ENCODE peak calls at places on chromosome 22, in six cellular contexts. X is transverse colon, Q is heart left ventricle, U is fibroblast of the aortic adventitia, P is epithelial cell of esophagus, K is PC-9. F is an unnamed sample.

GRCh38 chr22:29396126-29396525 is 7.8 kb upstream of the AP1B1 start:
- DNase-seq in X (no peak), Q (no peak), U (no peak), P (no peak), K (no peak), F (no peak)

GRCh38 chr22:44752285-44753188 is at the start of gene ARHGAP8:
- DNase-seq in X (peak), Q (no peak), U (no peak), P (peak), K (peak), F (peak)

GRCh38 chr22:43263645-43264514 is 76.9 kb upstream of the TTLL12 start:
- DNase-seq in X (peak), Q (no peak), U (peak), P (peak), K (peak), F (no peak)

GRCh38 chr22:26433805-26434204 is 4.7 kb downstream of the ASPHD2 start:
- DNase-seq in X (no peak), Q (no peak), U (no peak), P (no peak), K (no peak), F (no peak)

GRCh38 chr22:46373166-46373565 is 37.7 kb downstream of the TRMU start:
- DNase-seq in X (peak), Q (peak), U (no peak), P (no peak), K (no peak), F (no peak)

GRCh38 chr22:30733081-30733680 is 38.5 kb downstream of the OSBP2 start:
- DNase-seq in X (no peak), Q (no peak), U (peak), P (peak), K (no peak), F (no peak)

GRCh38 chr22:25419247-25420113 is 145.0 kb upstream of the GRK3 start:
- DNase-seq in X (peak), Q (no peak), U (peak), P (no peak), K (no peak), F (no peak)

GRCh38 chr22:25053153-25053805 is 100.8 kb downstream of the KIAA1671 start:
- DNase-seq in X (peak), Q (no peak), U (no peak), P (peak), K (no peak), F (no peak)

GRCh38 chr22:27828214-27828587 is 26.6 kb upstream of the MN1 start:
- DNase-seq in X (no peak), Q (no peak), U (no peak), P (no peak), K (no peak), F (no peak)

GRCh38 chr22:39502789-39503464 is 837 bp downstream of the MIEF1 start:
- DNase-seq in X (no peak), Q (no peak), U (no peak), P (no peak), K (no peak), F (no peak)

GRCh38 chr22:24433868-24434471 is 6.6 kb downstream of the ADORA2A start:
- DNase-seq in X (peak), Q (peak), U (peak), P (peak), K (no peak), F (no peak)

GRCh38 chr22:42622061-42622710 is 7.5 kb upstream of the POLDIP3 start:
- DNase-seq in X (peak), Q (no peak), U (no peak), P (no peak), K (no peak), F (no peak)

GRCh38 chr22:45310331-45311032 is 748 bp downstream of the FAM118A start:
- DNase-seq in X (no peak), Q (no peak), U (no peak), P (no peak), K (no peak), F (no peak)

GRCh38 chr22:19806213-19807160 is 45.9 kb downstream of the TBX1 start:
- DNase-seq in X (peak), Q (peak), U (peak), P (peak), K (peak), F (no peak)

GRCh38 chr22:24398409-24398808 is 29.0 kb upstream of the ADORA2A start:
- DNase-seq in X (no peak), Q (no peak), U (no peak), P (no peak), K (no peak), F (no peak)

GRCh38 chr22:28029201-28029948 is 110.3 kb upstream of the PITPNB start:
- DNase-seq in X (peak), Q (peak), U (peak), P (no peak), K (peak), F (no peak)

GRCh38 chr22:40541300-40541699 is 95.2 kb downstream of the MRTFA start:
- DNase-seq in X (no peak), Q (no peak), U (no peak), P (peak), K (no peak), F (no peak)

GRCh38 chr22:39454385-39454871 is 2.4 kb upstream of the MGAT3 start:
- DNase-seq in X (peak), Q (no peak), U (peak), P (no peak), K (peak), F (no peak)

GRCh38 chr22:44181912-44182590 is 1.3 kb downstream of the PARVG start:
- DNase-seq in X (no peak), Q (no peak), U (no peak), P (no peak), K (no peak), F (no peak)

GRCh38 chr22:25745341-25746011 is 3.5 kb downstream of the MYO18B start:
- DNase-seq in X (no peak), Q (no peak), U (peak), P (peak), K (no peak), F (no peak)

GRCh38 chr22:19629331-19629719 is 85.0 kb upstream of the SEPTIN5 start:
- DNase-seq in X (no peak), Q (no peak), U (no peak), P (no peak), K (no peak), F (no peak)

GRCh38 chr22:50329236-50329635 is 2.4 kb upstream of the DENND6B start:
- DNase-seq in X (no peak), Q (no peak), U (no peak), P (peak), K (no peak), F (no peak)
- TF ChIP-seq CTCF in X (no peak), Q (no peak), U (no peak), P (no peak), K (no peak), F (no peak)

GRCh38 chr22:38141574-38141973 is 31.1 kb upstream of the BAIAP2L2 start:
- DNase-seq in X (no peak), Q (no peak), U (no peak), P (no peak), K (no peak), F (no peak)

GRCh38 chr22:38142606-38143005 is 32.1 kb upstream of the BAIAP2L2 start:
- DNase-seq in X (no peak), Q (peak), U (no peak), P (no peak), K (no peak), F (no peak)

GRCh38 chr22:38139901-38140300 is 29.4 kb upstream of the BAIAP2L2 start:
- DNase-seq in X (no peak), Q (no peak), U (no peak), P (no peak), K (no peak), F (no peak)

GRCh38 chr22:38148252-38148651 is 33.4 kb downstream of the PLA2G6 start:
- DNase-seq in X (no peak), Q (no peak), U (peak), P (peak), K (peak), F (no peak)

DNA sequence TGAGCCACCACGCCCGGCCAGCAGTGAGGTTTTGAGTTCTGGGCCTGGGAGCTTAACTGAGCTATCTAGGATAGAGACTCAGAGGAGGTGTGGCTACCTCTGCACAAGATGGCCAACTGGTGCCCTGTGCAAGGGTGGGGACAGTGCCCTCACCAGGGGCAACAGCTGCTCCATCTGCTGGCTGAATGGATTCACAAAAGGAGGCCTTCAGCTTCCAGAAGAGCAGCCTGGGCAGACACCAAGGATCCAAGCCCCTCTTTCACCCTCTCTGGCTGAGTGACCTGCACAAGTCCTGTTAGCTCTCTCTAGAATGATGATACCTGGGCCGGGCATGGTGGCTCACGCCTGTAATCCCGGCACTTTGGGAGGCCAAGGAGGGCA is 33.5 kb upstream of the BAIAP2L2 start:
- DNase-seq in X (no peak), Q (no peak), U (no peak), P (no peak), K (peak), F (no peak)
- TF ChIP-seq CTCF in X (no peak), Q (no peak), U (no peak), P (no peak), K (peak), F (no peak)

DNA sequence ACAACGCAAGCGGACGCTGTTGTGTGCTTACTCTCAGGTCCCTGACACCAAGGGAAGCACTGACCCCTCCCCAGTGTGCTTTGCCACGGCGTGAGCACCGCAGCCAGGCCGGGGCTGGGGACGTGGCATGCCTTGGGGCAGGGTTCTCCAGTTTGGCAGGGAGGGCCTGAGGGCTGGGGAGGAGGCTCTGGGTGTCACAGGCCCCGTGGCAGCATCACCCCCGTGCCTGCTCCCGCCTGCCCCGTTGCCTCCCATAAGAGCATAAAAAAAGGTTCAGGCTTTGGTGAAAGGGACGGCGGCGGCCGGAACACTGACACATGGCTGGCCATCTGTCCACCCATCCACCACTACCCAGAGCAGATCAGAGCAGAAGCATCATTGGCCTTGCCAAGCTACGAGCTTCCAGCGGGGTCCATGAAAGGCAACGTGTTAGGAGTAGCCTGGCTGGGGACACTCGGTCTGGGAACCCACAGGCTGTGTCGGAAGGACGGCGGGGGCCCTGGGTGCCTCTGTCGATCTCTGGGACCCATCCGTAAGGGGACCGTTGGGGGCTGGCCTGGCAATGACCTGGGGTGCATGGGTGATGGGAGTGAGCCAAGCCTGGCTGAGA is 183.0 kb downstream of the IGLL1 start:
- DNase-seq in X (no peak), Q (no peak), U (no peak), P (no peak), K (no peak), F (no peak)
- TF ChIP-seq CTCF in X (no peak), Q (no peak), U (no peak), P (no peak), K (no peak), F (no peak)

GRCh38 chr22:31973739-31974138 is 29.4 kb downstream of the YWHAH start:
- DNase-seq in X (peak), Q (no peak), U (no peak), P (no peak), K (no peak), F (no peak)

GRCh38 chr22:31968022-31968421 is 23.7 kb downstream of the YWHAH start:
- DNase-seq in X (no peak), Q (no peak), U (no peak), P (no peak), K (no peak), F (no peak)

GRCh38 chr22:31972180-31972579 is 27.8 kb downstream of the YWHAH start:
- DNase-seq in X (peak), Q (no peak), U (no peak), P (no peak), K (no peak), F (no peak)

GRCh38 chr22:31970490-31971444 is 26.4 kb downstream of the YWHAH start:
- DNase-seq in X (peak), Q (peak), U (peak), P (peak), K (peak), F (peak)

GRCh38 chr22:31969789-31970489 is 25.6 kb downstream of the YWHAH start:
- DNase-seq in X (peak), Q (no peak), U (peak), P (peak), K (peak), F (peak)
- TF ChIP-seq CTCF in X (peak), Q (no peak), U (peak), P (peak), K (peak), F (peak)

DNA sequence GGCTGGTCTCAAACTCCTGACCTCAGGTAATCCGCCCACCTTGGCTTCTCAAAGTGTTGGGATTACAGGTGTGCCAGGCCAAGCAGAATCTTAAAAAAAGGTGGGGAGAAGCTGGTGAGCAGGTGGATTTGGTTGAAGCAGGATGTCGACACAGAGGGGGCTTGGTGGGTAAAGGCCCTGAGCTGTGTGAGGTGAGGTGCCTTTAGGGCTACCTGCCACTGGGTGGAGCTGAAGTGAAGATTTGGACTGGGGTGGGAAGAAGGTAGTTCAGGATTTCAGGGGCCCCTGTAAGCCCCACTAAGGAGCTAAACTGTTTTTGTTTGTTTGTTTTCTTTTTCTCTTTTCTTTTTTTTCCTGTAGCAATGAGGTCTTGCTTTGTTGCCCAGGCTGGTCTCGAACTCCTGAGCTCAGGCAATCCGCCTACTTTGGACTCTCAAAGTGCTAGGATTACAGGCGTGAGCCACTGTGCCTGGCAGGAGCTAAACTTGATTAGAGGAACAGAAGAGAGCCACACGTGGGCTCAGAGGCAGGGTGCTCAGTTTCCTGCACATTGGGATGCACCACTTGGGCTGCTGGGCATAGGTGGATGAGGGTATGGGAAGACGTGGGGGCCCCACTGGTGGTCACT is 6.0 kb downstream of the P2RX6 start:
- DNase-seq in X (no peak), Q (no peak), U (no peak), P (peak), K (no peak), F (no peak)
- TF ChIP-seq CTCF in X (no peak), Q (no peak), U (peak), P (peak), K (peak), F (peak)

DNA sequence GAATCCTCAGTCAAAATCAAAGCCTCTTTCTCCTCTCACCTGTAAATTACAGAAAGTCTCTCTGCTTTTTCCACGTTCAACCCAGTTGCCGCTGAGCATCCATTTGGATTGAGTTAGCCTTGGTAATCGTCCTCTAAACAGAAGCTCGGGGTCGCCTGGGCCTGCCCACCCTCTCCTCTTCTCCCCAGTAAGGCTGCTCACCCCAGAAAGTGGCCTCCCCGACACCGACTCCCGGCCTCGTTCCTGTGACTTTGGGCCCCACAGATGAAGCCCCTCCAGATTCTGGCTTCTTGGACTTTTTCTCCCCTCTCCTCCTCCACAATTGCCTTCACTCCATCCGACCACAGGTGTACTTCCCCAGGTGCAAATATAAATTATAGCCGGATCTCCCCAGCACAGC is 1500.0 kb downstream of the BRD1 start:
- DNase-seq in X (no peak), Q (no peak), U (no peak), P (no peak), K (no peak), F (no peak)
- TF ChIP-seq CTCF in X (no peak), Q (no peak), U (no peak), P (no peak), K (no peak), F (no peak)

GRCh38 chr22:48980409-48980808 is 847.3 kb downstream of the BRD1 start:
- DNase-seq in X (no peak), Q (no peak), U (no peak), P (no peak), K (no peak), F (no peak)

GRCh38 chr22:48976556-48977535 is 850.8 kb downstream of the BRD1 start:
- DNase-seq in X (no peak), Q (no peak), U (no peak), P (no peak), K (no peak), F (no peak)

GRCh38 chr22:48980918-48981317 is 846.8 kb downstream of the BRD1 start:
- DNase-seq in X (no peak), Q (no peak), U (no peak), P (no peak), K (no peak), F (no peak)

GRCh38 chr22:48981671-48982070 is 846.0 kb downstream of the BRD1 start:
- DNase-seq in X (no peak), Q (no peak), U (no peak), P (no peak), K (no peak), F (no peak)

DNA sequence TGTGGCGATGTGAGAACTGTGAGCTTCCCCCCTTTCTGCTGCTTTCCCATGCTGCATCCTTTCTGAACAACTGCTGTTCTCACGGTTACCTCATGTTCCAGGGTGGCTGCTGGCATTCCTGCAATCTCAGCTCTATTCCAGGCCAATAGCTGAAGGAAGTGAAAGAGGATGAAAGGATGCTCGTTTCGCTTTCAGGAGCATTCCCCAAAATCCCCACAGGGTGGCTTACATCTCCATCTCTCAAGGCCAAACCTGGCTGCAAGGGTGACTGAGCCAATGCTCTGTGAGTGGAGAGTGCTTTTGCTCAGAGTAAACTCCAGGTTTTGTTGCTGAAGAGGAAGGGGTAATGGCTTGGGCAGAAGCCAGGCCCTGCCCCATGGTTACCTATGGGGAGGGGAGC is 848.2 kb downstream of the BRD1 start:
- DNase-seq in X (no peak), Q (no peak), U (no peak), P (no peak), K (no peak), F (no peak)
- TF ChIP-seq CTCF in X (no peak), Q (no peak), U (no peak), P (no peak), K (peak), F (no peak)

F was measured in progenitor cell of endocrine pancreas.